ENCODE peak calls at places on chromosome 11, in seven cellular contexts. L is fibroblast of pulmonary artery, U is GM20000, O is neural crest cell, M is tibial nerve, V is lung, J is choroid plexus epithelial cell. A is an unnamed sample.

GRCh38 chr11:114914231-114915005 is 236.1 kb downstream of the NXPE2 start:
- DNase-seq in L (no peak), U (no peak), O (no peak), M (no peak), V (no peak), J (no peak), A (no peak)

GRCh38 chr11:104343578-104343977 is 179.6 kb upstream of the PDGFD start:
- DNase-seq in L (peak), U (no peak), O (no peak), M (no peak), V (no peak), J (peak), A (no peak)

GRCh38 chr11:129093283-129093682 is 98.8 kb downstream of the ARHGAP32 start:
- DNase-seq in L (no peak), U (no peak), O (no peak), M (no peak), V (no peak), J (no peak), A (no peak)

GRCh38 chr11:6353367-6353987 is 33.2 kb upstream of the CAVIN3 start:
- DNase-seq in L (peak), U (peak), O (peak), M (peak), V (peak), J (peak), A (peak)

GRCh38 chr11:114066046-114066648 is 6.6 kb downstream of the ZBTB16 start:
- DNase-seq in L (no peak), U (no peak), O (no peak), M (no peak), V (no peak), J (no peak), A (no peak)

GRCh38 chr11:62921573-62922188 is 518 bp upstream of the CHRM1 start:
- DNase-seq in L (peak), U (no peak), O (no peak), M (no peak), V (no peak), J (no peak), A (no peak)

GRCh38 chr11:12075822-12076821 is 34.3 kb upstream of the MICAL2 start:
- DNase-seq in L (peak), U (no peak), O (no peak), M (no peak), V (peak), J (peak), A (no peak)

GRCh38 chr11:120229451-120230424 is 10.2 kb upstream of the POU2F3 start:
- DNase-seq in L (peak), U (no peak), O (no peak), M (no peak), V (no peak), J (peak), A (no peak)

GRCh38 chr11:125579811-125580210 is 10.5 kb downstream of the EI24 start:
- DNase-seq in L (no peak), U (no peak), O (no peak), M (no peak), V (no peak), J (no peak), A (no peak)

GRCh38 chr11:116776522-116776984 is 3.8 kb upstream of the BUD13 start:
- DNase-seq in L (no peak), U (no peak), O (no peak), M (no peak), V (no peak), J (no peak), A (no peak)

GRCh38 chr11:133500435-133500834 is 31.9 kb downstream of the OPCML start:
- DNase-seq in L (no peak), U (no peak), O (no peak), M (no peak), V (no peak), J (no peak), A (no peak)

GRCh38 chr11:105713696-105714095 is 103.8 kb downstream of the GRIA4 start:
- DNase-seq in L (no peak), U (no peak), O (no peak), M (no peak), V (no peak), J (no peak), A (no peak)

GRCh38 chr11:62373464-62374110 is 36.3 kb downstream of the ASRGL1 start:
- DNase-seq in L (no peak), U (no peak), O (no peak), M (no peak), V (no peak), J (no peak), A (no peak)

GRCh38 chr11:104784684-104785460 is 113.4 kb downstream of the CASP12 start:
- DNase-seq in L (no peak), U (no peak), O (no peak), M (no peak), V (no peak), J (peak), A (no peak)

GRCh38 chr11:12626616-12627015 is 47.6 kb upstream of the TEAD1 start:
- DNase-seq in L (no peak), U (no peak), O (no peak), M (no peak), V (no peak), J (no peak), A (no peak)

GRCh38 chr11:75518771-75519653 is 6.7 kb downstream of the GDPD5 start:
- DNase-seq in L (no peak), U (no peak), O (no peak), M (no peak), V (no peak), J (no peak), A (no peak)

GRCh38 chr11:113974741-113975470 is at the start of gene HTR3A:
- DNase-seq in L (peak), U (no peak), O (peak), M (no peak), V (peak), J (peak), A (peak)

GRCh38 chr11:46890665-46891064 is 27.7 kb downstream of the LRP4 start:
- DNase-seq in L (no peak), U (no peak), O (no peak), M (no peak), V (no peak), J (peak), A (no peak)

GRCh38 chr11:112762686-112763048 is 198.6 kb upstream of the NCAM1 start:
- DNase-seq in L (no peak), U (no peak), O (no peak), M (no peak), V (no peak), J (no peak), A (no peak)

GRCh38 chr11:45663486-45664375 is 1.7 kb downstream of the CHST1 start:
- DNase-seq in L (no peak), U (no peak), O (no peak), M (no peak), V (no peak), J (no peak), A (no peak)

GRCh38 chr11:92685049-92685448 is 284.4 kb upstream of the MTNR1B start:
- DNase-seq in L (no peak), U (no peak), O (no peak), M (no peak), V (no peak), J (no peak), A (no peak)

GRCh38 chr11:129315781-129316579 is 59.7 kb upstream of the BARX2 start:
- DNase-seq in L (no peak), U (no peak), O (no peak), M (no peak), V (peak), J (no peak), A (peak)

GRCh38 chr11:114102993-114103896 is 43.7 kb downstream of the ZBTB16 start:
- DNase-seq in L (no peak), U (no peak), O (no peak), M (no peak), V (no peak), J (no peak), A (no peak)

GRCh38 chr11:117720061-117720511 is 76.9 kb downstream of the DSCAML1 start:
- DNase-seq in L (no peak), U (no peak), O (peak), M (no peak), V (no peak), J (no peak), A (no peak)

GRCh38 chr11:117017456-117017855 is 80.8 kb downstream of the SIK3 start:
- DNase-seq in L (no peak), U (no peak), O (no peak), M (no peak), V (no peak), J (no peak), A (no peak)

GRCh38 chr11:102293873-102294601 is 23.2 kb upstream of the BIRC3 start:
- DNase-seq in L (peak), U (peak), O (no peak), M (no peak), V (no peak), J (peak), A (no peak)

GRCh38 chr11:108698844-108699642 is 34.2 kb downstream of the DDX10 start:
- DNase-seq in L (no peak), U (peak), O (no peak), M (no peak), V (no peak), J (peak), A (no peak)

GRCh38 chr11:79973701-79974626 is 533.1 kb upstream of the TENM4 start:
- DNase-seq in L (no peak), U (no peak), O (no peak), M (peak), V (no peak), J (peak), A (peak)

GRCh38 chr11:122671270-122671906 is 15.9 kb downstream of the UBASH3B start:
- DNase-seq in L (peak), U (no peak), O (no peak), M (no peak), V (no peak), J (peak), A (peak)
- TF ChIP-seq CTCF in L (no peak), U (no peak), O (no peak), M (no peak), V (no peak), J (peak), A (no peak)

GRCh38 chr11:60700689-60701508 is 1.5 kb downstream of the MS4A8 start:
- DNase-seq in L (peak), U (peak), O (peak), M (no peak), V (peak), J (peak), A (peak)

GRCh38 chr11:60705895-60706294 is 6.5 kb downstream of the MS4A8 start:
- DNase-seq in L (no peak), U (no peak), O (no peak), M (no peak), V (no peak), J (no peak), A (no peak)

GRCh38 chr11:60699282-60699681 is at the start of gene MS4A8:
- DNase-seq in L (no peak), U (no peak), O (no peak), M (no peak), V (no peak), J (peak), A (no peak)

GRCh38 chr11:60703374-60703773 is 4.0 kb downstream of the MS4A8 start:
- DNase-seq in L (no peak), U (no peak), O (no peak), M (no peak), V (no peak), J (no peak), A (no peak)

GRCh38 chr11:60701509-60701818 is 2.1 kb downstream of the MS4A8 start:
- DNase-seq in L (no peak), U (no peak), O (no peak), M (no peak), V (no peak), J (no peak), A (no peak)
- TF ChIP-seq CTCF in L (no peak), U (no peak), O (no peak), M (no peak), V (no peak), J (no peak), A (no peak)

GRCh38 chr11:2139118-2139490 is at the start of gene IGF2:
- DNase-seq in L (no peak), U (peak), O (no peak), M (no peak), V (no peak), J (no peak), A (peak)
- TF ChIP-seq CTCF in L (no peak), U (no peak), O (peak), M (no peak), V (no peak), J (no peak), A (no peak)

GRCh38 chr11:65129649-65130441 is 4.5 kb downstream of the SYVN1 start:
- DNase-seq in L (no peak), U (no peak), O (no peak), M (no peak), V (no peak), J (no peak), A (no peak)
- TF ChIP-seq CTCF in L (no peak), U (no peak), O (no peak), M (no peak), V (no peak), J (peak), A (no peak)

DNA sequence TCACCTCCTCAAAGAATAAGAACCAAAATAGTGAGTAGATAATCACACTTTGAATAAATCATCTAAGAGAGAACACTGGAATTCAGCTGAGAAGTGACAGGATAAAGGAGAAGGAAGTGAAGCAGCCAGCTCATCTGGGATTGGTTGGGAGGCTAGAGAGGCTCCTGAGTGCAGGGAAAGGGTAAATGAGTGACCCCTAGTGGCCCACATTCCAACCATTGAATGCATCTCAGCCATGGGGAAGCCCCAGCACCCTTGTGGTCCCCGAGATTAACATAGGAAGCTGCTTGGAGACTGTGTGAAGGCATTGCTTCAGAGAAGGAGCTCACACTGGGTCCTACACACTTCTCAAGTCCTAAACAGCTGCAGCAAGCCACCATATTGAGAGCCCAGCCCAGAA is 82.3 kb downstream of the JRKL start:
- DNase-seq in L (no peak), U (peak), O (no peak), M (no peak), V (no peak), J (no peak), A (no peak)
- TF ChIP-seq CTCF in L (no peak), U (peak), O (no peak), M (no peak), V (no peak), J (no peak), A (no peak)

GRCh38 chr11:69943066-69943465 is 123.8 kb upstream of the FGF3 start:
- DNase-seq in L (no peak), U (no peak), O (no peak), M (no peak), V (no peak), J (no peak), A (no peak)
- TF ChIP-seq CTCF in L (no peak), U (peak), O (no peak), M (no peak), V (no peak), J (peak), A (no peak)

GRCh38 chr11:61354208-61354607 is 7.5 kb downstream of the CYB561A3 start:
- DNase-seq in L (no peak), U (no peak), O (no peak), M (no peak), V (no peak), J (no peak), A (no peak)
- TF ChIP-seq CTCF in L (no peak), U (no peak), O (no peak), M (no peak), V (no peak), J (no peak), A (no peak)

GRCh38 chr11:680970-681369 is 14.1 kb downstream of the DEAF1 start:
- DNase-seq in L (no peak), U (no peak), O (no peak), M (no peak), V (no peak), J (no peak), A (no peak)
- TF ChIP-seq CTCF in L (no peak), U (no peak), O (no peak), M (no peak), V (no peak), J (no peak), A (no peak)

DNA sequence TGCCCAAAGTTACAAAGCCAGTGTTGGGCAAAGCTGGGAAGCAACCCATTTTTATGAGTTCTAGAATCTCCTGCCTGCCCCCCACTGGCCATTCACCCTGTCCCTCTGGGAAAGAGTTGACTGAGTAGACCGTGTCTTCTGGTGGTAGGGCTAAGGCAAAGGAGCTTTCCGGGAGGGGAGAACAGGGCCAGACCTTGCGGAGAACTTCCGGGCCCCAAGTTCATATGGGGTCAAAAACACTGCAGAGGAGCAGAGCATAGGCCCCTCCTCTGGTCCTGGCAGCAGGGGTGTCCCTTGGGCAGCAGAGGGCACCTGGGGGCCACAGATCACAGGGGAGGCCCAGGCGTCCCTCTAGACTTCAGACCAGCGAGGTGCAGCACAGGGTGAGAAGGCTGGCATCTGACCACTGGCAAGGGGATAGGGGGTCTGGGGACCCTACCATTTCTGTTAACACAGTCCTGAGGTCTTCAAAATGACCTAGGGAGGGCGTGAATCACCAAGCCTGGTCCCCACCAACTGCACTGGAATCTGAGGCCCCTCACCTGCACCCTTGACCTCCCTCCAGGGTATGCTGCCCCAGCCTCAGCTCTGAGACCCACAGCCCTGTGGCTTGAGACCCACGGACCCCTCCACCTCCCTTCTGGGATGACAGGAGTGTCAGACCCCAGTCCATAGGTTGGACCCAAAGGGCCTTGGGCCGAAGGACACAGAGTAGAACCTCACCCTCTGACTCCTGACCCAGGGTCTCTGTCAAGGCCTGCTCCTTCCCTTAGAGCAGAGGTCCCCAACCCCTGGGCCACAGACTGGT is 1.3 kb upstream of the ARAP1 start:
- DNase-seq in L (no peak), U (peak), O (no peak), M (no peak), V (no peak), J (no peak), A (no peak)
- TF ChIP-seq CTCF in L (no peak), U (no peak), O (no peak), M (no peak), V (no peak), J (peak), A (no peak)

A was measured in nephron progenitor cell.